ENCODE peak calls at places on chromosome 17, in five cellular contexts. G is thyroid gland, T is HCT116, D is heart left ventricle, X is ovary. U is an unnamed sample.

GRCh38 chr17:43199633-43200032 is 12.0 kb upstream of the TMEM106A start:
- DNase-seq in G (no peak), T (no peak), D (no peak), X (no peak), U (no peak)

GRCh38 chr17:43542854-43543253 is 3.3 kb downstream of the ETV4 start:
- DNase-seq in G (no peak), T (no peak), D (no peak), X (no peak), U (peak)

GRCh38 chr17:49508061-49508865 is 13.2 kb downstream of the NGFR start:
- DNase-seq in G (no peak), T (peak), D (no peak), X (no peak), U (no peak)

GRCh38 chr17:48555183-48555615 is 10.3 kb upstream of the HOXB2 start:
- DNase-seq in G (no peak), T (no peak), D (no peak), X (no peak), U (no peak)

GRCh38 chr17:68514809-68515208 is 2.6 kb downstream of the PRKAR1A start:
- DNase-seq in G (no peak), T (no peak), D (no peak), X (no peak), U (no peak)

GRCh38 chr17:30558313-30559195 is 81.3 kb downstream of the GOSR1 start:
- DNase-seq in G (no peak), T (no peak), D (no peak), X (no peak), U (no peak)

GRCh38 chr17:40433551-40434384 is 9.5 kb upstream of the IGFBP4 start:
- DNase-seq in G (peak), T (no peak), D (no peak), X (no peak), U (no peak)

GRCh38 chr17:78717431-78717980 is 64.6 kb downstream of the CYTH1 start:
- DNase-seq in G (no peak), T (no peak), D (no peak), X (peak), U (no peak)

GRCh38 chr17:66923881-66924280 is 40.6 kb upstream of the CACNG4 start:
- DNase-seq in G (no peak), T (no peak), D (no peak), X (no peak), U (no peak)

GRCh38 chr17:47220531-47220999 is 11.4 kb downstream of the MYL4 start:
- DNase-seq in G (no peak), T (no peak), D (no peak), X (no peak), U (no peak)

GRCh38 chr17:73309727-73310555 is 1.9 kb downstream of the CDC42EP4 start:
- DNase-seq in G (peak), T (no peak), D (no peak), X (peak), U (no peak)

GRCh38 chr17:58886514-58886913 is 130.9 kb downstream of the PPM1E start:
- DNase-seq in G (no peak), T (no peak), D (no peak), X (no peak), U (no peak)

GRCh38 chr17:72461757-72462156 is 340.9 kb downstream of the SOX9 start:
- DNase-seq in G (no peak), T (no peak), D (no peak), X (no peak), U (no peak)

GRCh38 chr17:51427259-51428255 is 167.2 kb downstream of the UTP18 start:
- DNase-seq in G (peak), T (no peak), D (no peak), X (no peak), U (no peak)

GRCh38 chr17:27276653-27277156 is 17.2 kb upstream of the WSB1 start:
- DNase-seq in G (no peak), T (no peak), D (no peak), X (no peak), U (no peak)

GRCh38 chr17:79690988-79691836 is 39.5 kb upstream of the ENPP7 start:
- DNase-seq in G (no peak), T (no peak), D (no peak), X (no peak), U (no peak)

GRCh38 chr17:20823890-20824289 is 218.9 kb downstream of the USP22 start:
- DNase-seq in G (no peak), T (no peak), D (no peak), X (no peak), U (no peak)

GRCh38 chr17:40019140-40019991 is 4.1 kb downstream of the CSF3 start:
- DNase-seq in G (no peak), T (no peak), D (no peak), X (no peak), U (no peak)

GRCh38 chr17:54948380-54948779 is 20.1 kb downstream of the COX11 start:
- DNase-seq in G (no peak), T (peak), D (no peak), X (no peak), U (no peak)

GRCh38 chr17:13106171-13106570 is 88.3 kb upstream of the ELAC2 start:
- DNase-seq in G (no peak), T (no peak), D (no peak), X (no peak), U (no peak)

GRCh38 chr17:74156878-74157277 is 46.6 kb upstream of the RPL38 start:
- DNase-seq in G (no peak), T (no peak), D (no peak), X (no peak), U (no peak)

GRCh38 chr17:32695864-32696263 is 181.1 kb downstream of the MYO1D start:
- DNase-seq in G (no peak), T (no peak), D (no peak), X (no peak), U (no peak)

GRCh38 chr17:28147026-28147425 is 104.5 kb downstream of the NLK start:
- DNase-seq in G (no peak), T (no peak), D (no peak), X (no peak), U (no peak)

GRCh38 chr17:74759941-74760340 is 11.5 kb downstream of the NHERF1 start:
- DNase-seq in G (peak), T (no peak), D (no peak), X (no peak), U (peak)

GRCh38 chr17:73189417-73190099 is 3.3 kb upstream of the COG1 start:
- DNase-seq in G (peak), T (peak), D (no peak), X (no peak), U (no peak)

GRCh38 chr17:56393156-56393555 is 200.3 kb upstream of the NOG start:
- DNase-seq in G (no peak), T (no peak), D (no peak), X (no peak), U (no peak)

DNA sequence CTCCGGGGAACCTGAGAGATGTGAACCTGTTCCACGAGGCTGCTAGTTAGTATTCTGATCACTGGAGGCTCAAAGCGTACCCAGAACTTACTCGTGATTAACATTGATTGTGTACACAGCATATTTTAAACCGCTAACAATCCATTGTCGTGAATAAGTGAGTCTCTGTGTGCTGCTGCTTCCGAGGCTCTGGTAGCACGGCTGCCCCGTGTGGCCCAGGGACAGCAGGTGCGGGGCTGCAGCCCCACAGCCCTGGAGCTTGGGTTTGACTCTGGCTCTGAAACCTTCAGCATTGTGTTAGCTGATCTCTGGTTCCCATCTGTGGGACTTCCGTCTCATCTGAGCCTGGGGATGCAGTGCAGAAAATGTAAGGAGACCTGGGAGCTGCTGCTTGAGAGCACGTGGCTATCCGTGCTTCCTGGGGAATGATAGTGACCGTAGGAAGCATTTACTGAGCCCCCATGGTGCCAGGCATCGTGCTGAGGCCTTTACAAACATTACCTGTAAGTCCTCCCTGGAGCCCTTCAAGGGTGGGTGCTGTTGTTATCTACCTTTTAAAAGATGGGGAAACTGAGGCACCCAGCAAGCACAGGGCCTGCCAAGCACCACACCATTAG is 190.8 kb upstream of the CHMP6 start:
- DNase-seq in G (no peak), T (no peak), D (no peak), X (no peak), U (no peak)
- H3K27ac ChIP-seq in G (no peak), T (no peak), D (no peak), X (no peak), U (no peak)

GRCh38 chr17:1108810-1109605 is 70.8 kb downstream of the ABR start:
- DNase-seq in G (peak), T (no peak), D (peak), X (peak), U (peak)

GRCh38 chr17:1110524-1110843 is 69.3 kb downstream of the ABR start:
- DNase-seq in G (no peak), T (no peak), D (no peak), X (no peak), U (no peak)

GRCh38 chr17:1108560-1108809 is 71.3 kb downstream of the ABR start:
- DNase-seq in G (peak), T (no peak), D (no peak), X (peak), U (no peak)

GRCh38 chr17:1110844-1111598 is 68.8 kb downstream of the ABR start:
- DNase-seq in G (peak), T (peak), D (peak), X (peak), U (peak)

DNA sequence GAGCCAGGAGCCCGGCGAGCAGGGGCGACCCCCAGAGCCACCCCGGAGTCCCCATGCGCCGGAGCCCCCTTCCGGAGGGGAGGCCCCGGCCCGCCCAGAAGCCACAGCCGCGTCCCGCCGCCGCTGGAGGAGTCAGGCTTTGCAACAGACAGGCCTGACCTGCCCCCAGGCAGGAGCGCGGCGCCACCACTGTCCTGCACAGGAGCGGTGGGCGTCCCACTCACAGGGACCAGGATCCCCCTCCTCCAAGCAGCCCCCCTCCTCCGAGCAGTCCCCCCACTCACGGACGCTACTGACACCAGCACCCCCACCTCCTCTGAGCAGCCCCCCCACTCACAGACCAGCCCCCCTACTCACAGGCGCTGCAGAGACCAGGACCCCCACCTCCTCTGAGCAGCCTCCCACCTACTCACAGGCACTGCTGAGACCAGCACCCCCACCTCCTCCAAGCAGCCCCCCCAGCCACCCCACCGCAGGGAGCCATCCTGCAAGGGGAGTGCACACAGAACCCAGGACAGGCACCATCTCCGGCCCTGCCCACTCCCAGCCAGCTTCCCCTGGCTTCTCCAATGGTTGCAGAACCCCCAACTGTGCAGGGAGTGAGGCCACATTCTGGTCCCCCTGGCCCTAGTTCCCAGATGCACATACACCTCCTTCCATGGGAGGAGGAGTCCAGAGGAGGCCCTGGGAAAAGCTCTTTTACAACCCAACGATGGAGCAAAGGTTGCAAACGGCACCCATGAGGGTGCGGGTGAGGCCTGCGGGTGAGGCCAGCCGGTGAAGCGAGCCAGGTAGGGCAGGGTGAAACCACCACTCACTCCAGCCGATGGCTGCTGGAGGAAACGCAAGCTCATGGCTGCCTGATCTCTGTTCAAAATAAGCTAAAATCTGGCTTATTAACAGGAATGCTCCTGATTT is 69.9 kb downstream of the ABR start:
- DNase-seq in G (peak), T (no peak), D (no peak), X (peak), U (no peak)
- TF ChIP-seq POLR2A in G (no peak), T (peak), D (no peak), X (no peak), U (no peak)

GRCh38 chr17:37770631-37771518 is 26.0 kb upstream of the HNF1B start:
- DNase-seq in G (peak), T (peak), D (peak), X (no peak), U (no peak)
- TF ChIP-seq CTCF in G (peak), T (peak), D (peak), X (no peak), U (peak)

GRCh38 chr17:69573396-69573795 is 158.9 kb downstream of the MAP2K6 start:
- DNase-seq in G (no peak), T (no peak), D (no peak), X (no peak), U (no peak)
- H3K27ac ChIP-seq in G (peak), T (no peak), D (peak), X (no peak), U (no peak)

U was measured in upper lobe of left lung.